ENCODE peak calls at places on chromosomes 1 and 21, in four cellular contexts. U is tibial artery, O is HCT116, B is NCI-H510A. N is an unnamed sample.

GRCh38 chr1:73194965-73195364 is 912.6 kb upstream of the NEGR1 start:
- DNase-seq in U (no peak), B (no peak), O (no peak), N (no peak)

GRCh38 chr1:38786040-38786436 is 73.5 kb downstream of the RRAGC start:
- DNase-seq in U (no peak), O (peak), B (no peak), N (no peak)

GRCh38 chr1:91929246-91929645 is 20.0 kb upstream of the BRDT start:
- DNase-seq in U (no peak), O (no peak), B (no peak), N (no peak)

GRCh38 chr21:36491191-36491916 is 11.4 kb upstream of the CLDN14 start:
- DNase-seq in U (no peak), B (no peak), O (no peak), N (no peak)

GRCh38 chr1:111976332-111976731 is 13.1 kb downstream of the KCND3 start:
- DNase-seq in B (peak), U (no peak), O (no peak), N (no peak)

GRCh38 chr1:112717263-112717662 is 2.1 kb upstream of the PPM1J start:
- DNase-seq in B (no peak), O (no peak), U (no peak), N (no peak)

GRCh38 chr1:180789460-180789859 is 123.2 kb upstream of the KIAA1614 start:
- DNase-seq in U (no peak), O (no peak), B (no peak), N (no peak)

GRCh38 chr1:87197156-87197555 is 131.5 kb upstream of the LMO4 start:
- DNase-seq in U (no peak), B (no peak), O (no peak), N (no peak)

GRCh38 chr1:87045757-87046422 is 131.5 kb downstream of the HS2ST1 start:
- DNase-seq in U (no peak), O (no peak), B (no peak), N (no peak)

GRCh38 chr1:232225336-232226131 is 404.4 kb downstream of the SIPA1L2 start:
- DNase-seq in O (no peak), U (no peak), B (no peak), N (no peak)

GRCh38 chr1:110011527-110012041 is 22.8 kb upstream of the STRIP1 start:
- DNase-seq in U (no peak), O (peak), B (no peak), N (peak)

GRCh38 chr1:118223426-118223825 is 38.4 kb upstream of the SPAG17 start:
- DNase-seq in U (no peak), B (no peak), O (no peak), N (no peak)

GRCh38 chr1:238409947-238410346 is 519.2 kb upstream of the ZP4 start:
- DNase-seq in O (no peak), U (no peak), B (no peak), N (no peak)

GRCh38 chr1:234239515-234239914 is 133.7 kb upstream of the COA6 start:
- DNase-seq in U (no peak), B (no peak), O (no peak), N (no peak)

GRCh38 chr21:40863839-40864238 is 16.9 kb upstream of the DSCAM start:
- DNase-seq in B (no peak), U (no peak), O (no peak), N (no peak)

GRCh38 chr21:31873275-31873695 is 465 bp downstream of the HUNK start:
- DNase-seq in B (no peak), U (no peak), O (no peak), N (peak)

GRCh38 chr21:21481238-21481637 is 483.0 kb downstream of the NCAM2 start:
- DNase-seq in U (no peak), O (no peak), B (no peak), N (no peak)

GRCh38 chr21:32134441-32135159 is 144.2 kb downstream of the MIS18A start:
- DNase-seq in B (no peak), O (no peak), U (no peak), N (no peak)

GRCh38 chr1:11645270-11645669 is 9.0 kb downstream of the FBXO2 start:
- DNase-seq in O (no peak), B (no peak), U (no peak), N (no peak)

GRCh38 chr1:231800071-231800470 is 173.5 kb downstream of the DISC1 start:
- DNase-seq in B (no peak), O (no peak), U (no peak), N (no peak)

GRCh38 chr1:217562229-217562878 is 68.5 kb downstream of the GPATCH2 start:
- DNase-seq in B (no peak), U (no peak), O (no peak), N (peak)

GRCh38 chr1:15384301-15384901 is 25.3 kb upstream of the EFHD2 start:
- DNase-seq in B (no peak), O (no peak), U (no peak), N (no peak)

GRCh38 chr1:205543351-205544305 is 39.2 kb downstream of the CDK18 start:
- DNase-seq in B (peak), O (no peak), U (peak), N (no peak)

GRCh38 chr1:6185635-6186382 is 5.7 kb upstream of the CHD5 start:
- DNase-seq in B (no peak), U (no peak), O (no peak), N (no peak)

GRCh38 chr1:116351914-116352313 is 21.1 kb upstream of the ATP1A1 start:
- DNase-seq in B (no peak), U (no peak), O (no peak), N (no peak)

GRCh38 chr1:108639899-108640560 is 20.9 kb downstream of the HENMT1 start:
- DNase-seq in U (no peak), O (no peak), B (no peak), N (no peak)

GRCh38 chr1:237672748-237673147 is 218.0 kb downstream of the ZP4 start:
- DNase-seq in B (no peak), U (no peak), O (no peak), N (peak)

GRCh38 chr21:38787461-38788274 is 18.1 kb upstream of the ETS2 start:
- DNase-seq in B (peak), U (no peak), O (peak), N (peak)

GRCh38 chr1:92956254-92956653 is 5.0 kb downstream of the DIPK1A start:
- DNase-seq in O (no peak), U (no peak), B (no peak), N (no peak)

GRCh38 chr1:51274676-51275075 is 38.6 kb downstream of the RNF11 start:
- DNase-seq in O (no peak), U (no peak), B (no peak), N (no peak)

GRCh38 chr1:30195424-30196134 is 527.8 kb downstream of the MATN1 start:
- DNase-seq in O (no peak), B (no peak), U (no peak), N (no peak)

GRCh38 chr1:84377480-84378095 is 20.7 kb upstream of the DNASE2B start:
- DNase-seq in B (no peak), U (no peak), O (no peak), N (no peak)

GRCh38 chr1:105485207-105485606 is 1571.3 kb upstream of the PRMT6 start:
- DNase-seq in O (no peak), U (no peak), B (no peak), N (no peak)

GRCh38 chr1:88935522-88936222 is 44.3 kb upstream of the GTF2B start:
- DNase-seq in U (no peak), O (peak), B (no peak), N (peak)

GRCh38 chr1:14970115-14970798 is 183.3 kb upstream of the TMEM51 start:
- DNase-seq in B (no peak), O (peak), U (peak), N (peak)

N was measured in A549.